ENCODE peak calls at places on chromosomes 2 and 18, in five cellular contexts. W is mammary epithelial cell, V is upper lobe of right lung, O is body of pancreas, H is OCI-LY7. B is an unnamed sample.

GRCh38 chr2:32430804-32431203 is 74.0 kb downstream of the BIRC6 start:
- DNase-seq in W (no peak), V (no peak), H (no peak), O (no peak), B (no peak)

GRCh38 chr18:75211721-75212625 is 1.4 kb downstream of the TSHZ1 start:
- DNase-seq in H (peak), V (peak), W (peak), O (peak), B (peak)

GRCh38 chr2:60551241-60552095 is 2.0 kb downstream of the BCL11A start:
- DNase-seq in W (peak), H (peak), O (peak), V (peak), B (no peak)

GRCh38 chr18:28176674-28176932 is 327 bp downstream of the CDH2 start:
- DNase-seq in W (no peak), O (no peak), V (no peak), H (no peak), B (no peak)

GRCh38 chr18:6017160-6017559 is 121.8 kb upstream of the TMEM200C start:
- DNase-seq in O (no peak), W (no peak), H (no peak), V (no peak), B (no peak)

GRCh38 chr2:33167655-33168245 is 221.0 kb downstream of the LTBP1 start:
- DNase-seq in H (no peak), W (no peak), O (no peak), V (no peak), B (no peak)

GRCh38 chr18:48801728-48802542 is 148.8 kb downstream of the SMAD7 start:
- DNase-seq in W (no peak), O (peak), H (no peak), V (peak), B (peak)

GRCh38 chr2:39523308-39524044 is 86.4 kb upstream of the MAP4K3 start:
- DNase-seq in W (peak), V (no peak), H (no peak), O (no peak), B (no peak)

GRCh38 chr18:78619854-78620253 is 359.8 kb upstream of the SALL3 start:
- DNase-seq in O (no peak), V (no peak), H (no peak), W (no peak), B (no peak)

GRCh38 chr2:12303181-12304030 is 413.3 kb upstream of the TRIB2 start:
- DNase-seq in H (no peak), O (no peak), V (no peak), W (no peak), B (no peak)

GRCh38 chr2:128577141-128577930 is 258.7 kb upstream of the HS6ST1 start:
- DNase-seq in O (no peak), V (peak), H (no peak), W (no peak), B (no peak)

GRCh38 chr2:10289891-10290290 is 12.8 kb upstream of the HPCAL1 start:
- DNase-seq in W (peak), V (no peak), H (no peak), O (no peak), B (no peak)

GRCh38 chr2:60488291-60488690 is 65.2 kb downstream of the BCL11A start:
- DNase-seq in O (no peak), W (no peak), H (no peak), V (no peak), B (no peak)

GRCh38 chr2:76202866-76203265 is 492.2 kb upstream of the GCFC2 start:
- DNase-seq in O (no peak), H (no peak), V (no peak), W (no peak), B (no peak)

GRCh38 chr2:45755585-45756330 is 104.3 kb downstream of the PRKCE start:
- DNase-seq in O (no peak), V (no peak), W (no peak), H (no peak), B (no peak)

GRCh38 chr2:149686677-149687427 is 99.3 kb upstream of the MMADHC start:
- DNase-seq in V (no peak), H (no peak), W (no peak), O (no peak), B (no peak)

GRCh38 chr2:17959356-17959755 is 80.9 kb downstream of the KCNS3 start:
- DNase-seq in O (no peak), W (no peak), H (no peak), V (no peak), B (no peak)

GRCh38 chr2:33215299-33215698 is 261.1 kb upstream of the RASGRP3 start:
- DNase-seq in H (no peak), O (no peak), W (peak), V (no peak), B (peak)

GRCh38 chr2:33336036-33336625 is 140.3 kb upstream of the RASGRP3 start:
- DNase-seq in V (no peak), W (no peak), O (no peak), H (peak), B (no peak)

GRCh38 chr18:36580266-36580665 is 248.5 kb downstream of the TPGS2 start:
- DNase-seq in V (no peak), O (no peak), H (no peak), W (peak), B (no peak)

GRCh38 chr2:235131334-235132305 is 179.8 kb downstream of the SH3BP4 start:
- DNase-seq in V (no peak), O (no peak), W (no peak), H (no peak), B (no peak)

GRCh38 chr2:136375017-136375901 is 257.3 kb upstream of the CXCR4 start:
- DNase-seq in V (no peak), W (peak), H (no peak), O (no peak), B (no peak)

GRCh38 chr2:11465110-11465484 is 864 bp downstream of the E2F6 start:
- DNase-seq in V (no peak), O (no peak), H (no peak), W (no peak), B (no peak)

GRCh38 chr2:229273384-229274338 is 2.6 kb upstream of the PID1 start:
- DNase-seq in V (peak), H (peak), W (peak), O (peak), B (peak)

GRCh38 chr2:168790226-168790902 is 12.1 kb upstream of the NOSTRIN start:
- DNase-seq in W (no peak), H (no peak), V (no peak), O (no peak), B (no peak)

GRCh38 chr2:150259746-150260145 is 227.7 kb downstream of the RND3 start:
- DNase-seq in H (no peak), O (no peak), V (no peak), W (no peak), B (no peak)

GRCh38 chr18:24019641-24020331 is 5.2 kb downstream of the TTC39C start:
- DNase-seq in W (no peak), O (no peak), H (peak), V (no peak), B (no peak)

GRCh38 chr2:271917-272316 is 7.2 kb downstream of the ACP1 start:
- DNase-seq in H (no peak), W (no peak), V (no peak), O (no peak), B (no peak)

DNA sequence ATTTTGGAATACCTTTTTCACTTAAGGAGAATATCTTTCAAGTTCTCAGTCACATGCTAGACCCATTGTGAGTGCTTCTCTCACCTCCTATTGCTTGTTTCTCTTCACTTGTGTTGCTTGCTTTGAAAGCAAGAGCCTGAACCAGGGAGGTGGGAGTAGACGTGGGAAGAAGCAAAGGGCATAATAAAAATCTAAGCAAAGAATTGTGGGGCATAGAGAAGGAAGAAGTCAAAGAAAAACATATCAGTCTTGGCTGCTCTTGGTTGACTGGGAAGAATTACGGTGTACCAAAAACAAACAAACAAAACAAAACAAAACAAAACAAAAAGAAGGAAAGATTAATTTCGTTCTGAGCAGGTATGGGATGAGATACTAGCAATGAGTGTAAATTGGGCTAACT is 48.9 kb upstream of the ACVR1 start:
- DNase-seq in V (no peak), H (no peak), W (no peak), O (no peak), B (no peak)
- TF ChIP-seq CTCF in V (no peak), H (no peak), W (no peak), O (no peak), B (no peak)

DNA sequence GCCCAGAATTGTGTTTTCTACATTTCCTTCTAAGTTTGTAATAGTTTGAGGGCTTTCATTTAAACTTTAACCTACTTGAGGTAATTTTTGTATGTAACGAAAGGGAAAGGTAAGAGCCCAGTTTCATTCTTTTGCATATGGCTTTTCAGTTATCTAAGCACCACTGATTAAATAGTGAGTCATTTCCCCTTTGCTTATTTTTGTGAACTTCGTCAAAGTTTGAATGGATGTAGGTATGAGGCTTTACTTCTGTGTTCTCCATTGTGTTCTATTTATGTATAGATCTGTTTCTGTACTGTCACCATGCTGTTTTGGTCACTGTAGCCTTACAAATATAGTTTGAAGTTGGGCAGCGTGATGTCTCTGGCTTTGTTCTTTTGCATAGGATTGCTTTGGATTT is 944.8 kb upstream of the CNTNAP5 start:
- DNase-seq in H (no peak), O (no peak), V (no peak), W (peak), B (no peak)
- H3K27ac ChIP-seq in H (no peak), O (no peak), V (no peak), W (no peak), B (no peak)

GRCh38 chr2:101398026-101398830 is 10.9 kb upstream of the CREG2 start:
- DNase-seq in O (no peak), V (no peak), H (no peak), W (no peak), B (no peak)
- TF ChIP-seq CTCF in O (no peak), V (no peak), H (no peak), W (no peak), B (no peak)

GRCh38 chr2:8520791-8521344 is 161.0 kb upstream of the ID2 start:
- DNase-seq in O (no peak), V (no peak), H (peak), W (no peak), B (no peak)
- H3K27ac ChIP-seq in O (no peak), V (no peak), H (peak), W (no peak), B (no peak)

GRCh38 chr2:25257931-25258771 is 83.6 kb downstream of the DNMT3A start:
- DNase-seq in W (no peak), H (no peak), V (no peak), O (no peak), B (no peak)
- TF ChIP-seq CTCF in W (no peak), H (peak), V (no peak), O (no peak), B (no peak)

GRCh38 chr2:24076849-24077534 is 866 bp upstream of the SF3B6 start:
- DNase-seq in O (no peak), V (no peak), H (peak), W (no peak), B (no peak)
- H3K27ac ChIP-seq in O (peak), V (peak), H (no peak), W (peak), B (peak)

DNA sequence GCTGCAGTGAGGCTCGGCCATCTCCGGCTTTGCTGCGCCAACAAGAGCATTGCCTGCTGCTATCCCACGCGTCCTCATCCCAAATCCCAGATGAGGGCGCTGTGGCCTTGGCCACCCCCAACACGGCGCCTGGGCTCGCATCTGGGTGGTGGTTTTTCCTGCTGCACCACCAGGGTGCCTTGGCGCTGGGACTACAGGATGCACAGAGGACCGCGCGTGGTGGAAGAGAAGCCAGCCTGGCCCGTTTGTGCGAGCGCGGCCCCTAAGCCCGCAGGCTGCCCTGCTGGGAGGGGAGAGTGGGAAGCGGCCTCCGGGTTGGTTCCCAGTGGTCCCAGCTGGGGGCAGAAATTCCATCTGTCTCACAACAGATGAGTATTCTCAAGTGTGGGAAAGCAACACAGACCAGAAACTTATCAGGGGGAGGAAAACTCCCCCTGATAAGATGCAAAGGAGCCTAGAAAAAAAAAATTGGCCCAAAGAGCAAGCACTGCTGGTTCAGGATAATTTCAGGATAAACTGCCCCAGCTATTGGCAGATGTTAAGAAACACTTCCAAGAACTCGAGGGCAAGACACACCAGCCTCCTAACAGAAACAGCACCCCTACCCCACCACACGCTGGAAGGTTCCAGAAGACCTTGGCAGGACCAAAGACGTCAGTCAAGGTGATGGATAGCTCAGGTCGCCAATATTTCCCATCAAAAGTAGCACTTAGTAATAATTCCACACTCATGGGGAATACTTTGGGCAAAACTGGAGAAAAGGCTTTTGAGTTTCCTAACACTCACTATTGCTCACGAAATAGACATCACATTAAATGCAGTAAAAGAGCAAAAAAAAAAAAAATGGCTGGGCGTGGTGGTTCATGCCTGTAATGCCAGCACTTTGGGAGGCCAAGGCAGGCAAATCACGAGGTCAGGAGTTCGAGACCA is 152.1 kb downstream of the PXDN start:
- DNase-seq in V (peak), W (peak), O (peak), H (peak), B (peak)
- TF ChIP-seq CTCF in V (peak), W (no peak), O (no peak), H (peak), B (peak)

DNA sequence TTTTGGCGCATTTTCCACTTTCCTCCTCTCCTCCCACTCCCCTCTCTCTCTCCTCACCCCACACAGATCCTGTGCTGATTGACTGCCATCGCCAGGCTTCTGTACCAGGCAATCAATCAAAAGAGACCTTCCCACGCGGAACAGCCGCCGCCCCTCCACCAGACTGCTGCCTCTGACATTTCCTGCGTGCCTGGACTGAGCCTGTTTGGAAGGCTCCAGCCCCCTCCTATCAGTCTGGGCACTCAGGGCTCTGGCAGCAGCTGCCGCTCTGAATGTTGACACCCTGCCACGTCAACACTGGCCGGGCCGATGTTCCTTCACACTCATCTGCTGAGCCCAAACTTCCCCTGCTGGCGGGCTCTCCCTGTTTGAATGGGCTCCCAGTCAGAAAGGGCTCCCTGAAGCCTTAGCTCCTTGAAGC is 467.7 kb downstream of the EPHA4 start:
- DNase-seq in H (no peak), V (peak), W (peak), O (peak), B (peak)
- H3K27ac ChIP-seq in H (no peak), V (peak), W (no peak), O (no peak), B (no peak)

DNA sequence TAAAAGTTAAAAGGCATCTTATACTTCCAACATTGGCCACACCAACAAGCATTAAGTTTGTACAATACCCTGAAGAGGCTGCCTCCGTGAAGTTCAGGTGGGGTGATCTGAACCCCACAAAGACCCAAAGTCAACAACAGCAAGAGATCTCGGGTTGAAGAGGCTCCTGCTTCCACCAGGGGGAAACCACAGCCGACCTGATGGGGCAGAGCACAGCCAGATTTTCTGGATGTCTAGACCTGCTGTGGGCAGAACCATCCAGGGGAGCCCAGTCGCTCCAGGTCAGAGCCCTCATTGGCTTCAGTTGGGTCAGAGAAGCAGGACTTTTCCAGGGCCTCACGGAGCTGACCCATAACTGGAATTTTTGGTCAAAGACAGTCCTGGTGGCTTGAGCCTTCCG is 66.5 kb upstream of the ACKR3 start:
- DNase-seq in H (peak), W (no peak), V (no peak), O (no peak), B (no peak)
- TF ChIP-seq CTCF in H (peak), W (no peak), V (no peak), O (no peak), B (no peak)